ENCODE peak calls at places on chromosomes 11 and 22, in six cellular contexts. V, I, X, Y, R and D are unnamed samples.

GRCh38 chr11:96278039-96278897 is 64.7 kb downstream of the MAML2 start:
- DNase-seq in X (no peak), I (peak), Y (no peak), V (no peak), R (no peak), D (no peak)

GRCh38 chr11:61700221-61700620 is 20.0 kb downstream of the DAGLA start:
- DNase-seq in V (no peak), Y (no peak), R (peak), X (peak), I (peak), D (peak)

GRCh38 chr22:30584441-30584840 is 7.3 kb downstream of the PES1 start:
- DNase-seq in X (no peak), I (no peak), R (no peak), Y (no peak), V (no peak), D (no peak)

GRCh38 chr11:121369366-121369765 is 76.8 kb downstream of the SC5D start:
- DNase-seq in I (no peak), X (no peak), R (no peak), V (no peak), Y (no peak), D (no peak)

GRCh38 chr11:27718346-27718852 is 18.1 kb upstream of the BDNF start:
- DNase-seq in R (no peak), Y (no peak), I (peak), V (peak), X (peak), D (no peak)

GRCh38 chr11:11291432-11292015 is 61.5 kb downstream of the CSNK2A3 start:
- DNase-seq in R (peak), Y (no peak), I (no peak), V (no peak), X (no peak), D (no peak)

GRCh38 chr22:38815844-38816243 is 21.9 kb upstream of the DNAL4 start:
- DNase-seq in Y (no peak), I (no peak), V (no peak), X (no peak), R (no peak), D (no peak)

GRCh38 chr11:877565-877964 is 33.0 kb downstream of the CHID1 start:
- DNase-seq in V (peak), Y (no peak), I (no peak), R (no peak), X (peak), D (peak)

GRCh38 chr11:131462622-131463021 is 92.2 kb downstream of the NTM start:
- DNase-seq in X (no peak), Y (no peak), V (no peak), I (no peak), R (no peak), D (no peak)

GRCh38 chr22:17119481-17120202 is 1.5 kb downstream of the TMEM121B start:
- DNase-seq in I (no peak), Y (no peak), X (peak), V (peak), R (no peak), D (peak)

GRCh38 chr22:17118342-17118741 is 2.8 kb downstream of the TMEM121B start:
- DNase-seq in I (no peak), R (no peak), V (no peak), Y (no peak), X (no peak), D (no peak)

GRCh38 chr22:17120711-17121234 is 387 bp downstream of the TMEM121B start:
- DNase-seq in V (no peak), X (no peak), Y (no peak), I (no peak), R (no peak), D (peak)

GRCh38 chr22:17120281-17120680 is 879 bp downstream of the TMEM121B start:
- DNase-seq in R (no peak), V (peak), Y (no peak), X (peak), I (peak), D (peak)

DNA sequence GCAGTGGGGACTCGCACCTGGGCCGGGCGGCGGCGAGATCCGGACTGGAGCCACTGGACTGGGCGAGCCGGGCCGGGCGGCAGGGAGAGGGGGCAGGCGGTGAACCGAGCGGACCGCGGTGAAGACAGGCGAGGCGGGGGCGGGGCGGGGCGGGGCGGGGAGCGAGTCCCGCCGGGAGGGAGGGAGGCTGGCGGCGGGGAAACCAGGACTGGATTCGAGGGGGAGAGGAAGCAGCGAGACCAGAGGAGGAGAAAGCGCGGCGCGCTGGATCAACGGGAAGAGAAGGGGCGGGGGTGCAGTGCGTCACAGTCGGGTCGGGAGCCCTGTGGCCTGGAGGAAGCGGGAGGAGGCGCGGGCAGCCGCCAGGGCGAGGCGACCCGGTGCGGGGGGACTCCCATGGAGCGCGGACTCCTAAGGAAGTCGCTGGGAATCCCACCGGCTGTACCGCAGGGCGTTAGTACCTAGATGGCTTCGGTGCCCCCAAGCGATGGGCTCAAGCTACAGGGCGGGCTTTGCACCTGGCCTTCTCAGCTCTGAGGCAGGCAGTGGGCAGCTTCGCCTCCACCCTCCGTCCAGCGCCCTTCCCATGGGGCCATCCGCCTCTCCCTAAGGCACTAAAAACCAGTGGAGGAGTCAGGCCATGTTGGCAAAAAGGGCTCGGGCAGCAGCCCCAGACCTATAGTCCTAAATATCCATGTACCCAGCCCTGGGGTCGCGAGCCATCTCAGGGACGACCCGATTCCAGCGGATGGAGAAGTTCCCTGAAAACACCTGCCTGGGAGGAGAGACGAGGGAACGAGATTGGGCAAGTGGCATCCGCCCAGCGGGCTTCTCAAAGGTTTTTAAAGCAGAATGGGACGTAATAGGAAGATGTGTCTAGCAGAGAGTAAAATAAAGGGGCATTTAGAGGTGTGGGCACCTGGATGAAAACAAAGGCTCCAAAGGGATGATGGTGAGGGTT is at the start of gene TMEM121B:
- DNase-seq in I (peak), V (peak), X (peak), Y (no peak), R (no peak), D (peak)
- TF ChIP-seq SMC3 in I (no peak), V (no peak), X (no peak), Y (no peak), R (no peak), D (no peak)

DNA sequence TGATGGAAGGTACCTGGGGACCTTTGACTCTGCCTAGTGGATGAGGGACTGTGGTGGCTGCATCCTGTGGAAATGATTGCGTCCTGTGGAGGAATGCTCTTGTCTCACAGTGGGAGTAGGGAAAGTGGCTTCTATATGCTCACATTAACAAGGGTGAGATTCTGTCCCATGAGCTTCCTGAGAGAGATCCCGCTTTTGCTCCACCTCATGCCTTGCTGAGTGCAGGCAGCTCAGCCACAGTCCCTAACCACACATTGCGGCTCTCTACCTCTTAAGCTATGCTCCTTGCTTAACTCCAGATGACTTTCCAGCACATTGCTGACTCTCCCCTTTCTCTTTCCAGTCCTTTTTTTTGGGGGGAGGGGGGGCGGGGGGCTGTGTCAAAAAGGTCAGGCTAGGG is 45.0 kb downstream of the TEAD1 start:
- DNase-seq in Y (no peak), X (no peak), I (peak), R (no peak), V (no peak), D (no peak)
- TF ChIP-seq SMC3 in Y (no peak), X (no peak), I (no peak), R (no peak), V (no peak), D (no peak)

GRCh38 chr11:7759010-7759409 is 37.7 kb downstream of the OR5P2 start:
- DNase-seq in Y (peak), I (no peak), X (no peak), V (no peak), R (no peak), D (no peak)
- TF ChIP-seq SMC3 in Y (no peak), I (no peak), X (no peak), V (no peak), R (no peak), D (no peak)

GRCh38 chr11:69040581-69041260 is 8.0 kb upstream of the TPCN2 start:
- DNase-seq in Y (no peak), I (peak), R (no peak), V (no peak), X (no peak), D (no peak)
- TF ChIP-seq SMC3 in Y (no peak), I (no peak), R (no peak), V (no peak), X (no peak), D (no peak)